ENCODE peak calls at places on chromosomes 11 and 22, in five cellular contexts. V is left ventricle myocardium inferior; M is BE2C; D is effector CD4-positive, alpha-beta T cell; T is activated naive CD4-positive, alpha-beta T cell treated with Interleukin-2 at 50 U/mL for 16 hours. R is an unnamed sample.

GRCh38 chr11:85953491-85954143 is 98.4 kb downstream of the CCDC83 start:
- DNase-seq in T (no peak), V (no peak), D (no peak), M (no peak), R (no peak)

GRCh38 chr11:551596-551995 is 8.9 kb downstream of the LMNTD2 start:
- DNase-seq in T (no peak), D (no peak), V (no peak), M (no peak), R (no peak)

GRCh38 chr22:46649176-46650077 is 29.2 kb downstream of the GRAMD4 start:
- DNase-seq in M (peak), V (peak), D (no peak), T (no peak), R (no peak)

GRCh38 chr11:3989251-3989650 is 105.3 kb upstream of the RRM1 start:
- DNase-seq in M (no peak), T (no peak), D (no peak), V (no peak), R (peak)

GRCh38 chr11:5380740-5381342 is 2.8 kb upstream of the OR51M1 start:
- DNase-seq in T (peak), D (no peak), M (peak), V (peak), R (peak)

GRCh38 chr11:122853971-122854446 is 15.7 kb downstream of the CRTAM start:
- DNase-seq in T (peak), M (peak), D (peak), V (no peak), R (peak)

GRCh38 chr22:33117821-33118220 is 59.6 kb upstream of the SYN3 start:
- DNase-seq in T (no peak), D (no peak), V (no peak), M (no peak), R (no peak)

GRCh38 chr22:38203855-38204497 is 2.2 kb downstream of the MAFF start:
- DNase-seq in D (no peak), T (no peak), M (no peak), V (no peak), R (no peak)

GRCh38 chr11:81963018-81963417 is 770.6 kb downstream of the FAM181B start:
- DNase-seq in M (no peak), V (no peak), D (no peak), T (no peak), R (no peak)

GRCh38 chr11:102794382-102794781 is 3.6 kb downstream of the MMP1 start:
- DNase-seq in V (no peak), M (peak), T (no peak), D (no peak), R (peak)

GRCh38 chr11:61488651-61489291 is 19.8 kb upstream of the LRRC10B start:
- DNase-seq in T (no peak), V (peak), M (peak), D (no peak), R (peak)

GRCh38 chr11:45667929-45668680 is 2.7 kb upstream of the CHST1 start:
- DNase-seq in D (no peak), V (no peak), M (no peak), T (no peak), R (no peak)

GRCh38 chr22:37801946-37802309 is 5.8 kb upstream of the GCAT start:
- DNase-seq in M (no peak), T (no peak), V (no peak), D (no peak), R (no peak)

GRCh38 chr11:125903753-125904659 is at the start of gene DDX25:
- DNase-seq in V (no peak), M (peak), T (no peak), D (peak), R (peak)

GRCh38 chr11:131924446-131925240 is 554.2 kb downstream of the NTM start:
- DNase-seq in T (no peak), V (no peak), D (no peak), M (no peak), R (no peak)

GRCh38 chr22:27885977-27886842 is 32.8 kb downstream of the PITPNB start:
- DNase-seq in T (peak), M (peak), D (peak), V (no peak), R (peak)

GRCh38 chr11:95799531-95799930 is 9.2 kb downstream of the CEP57 start:
- DNase-seq in T (no peak), M (no peak), D (no peak), V (no peak), R (no peak)

GRCh38 chr11:13102575-13102840 is 93.4 kb downstream of the RASSF10 start:
- DNase-seq in M (no peak), D (no peak), V (no peak), T (no peak), R (no peak)

R was measured in H7.